ENCODE peak calls at places on chromosomes 4 and X, in seven cellular contexts. U is fibroblast of lung; Y is prostate gland; M is CD8-positive, alpha-beta memory T cell; H is ovary; J is transverse colon; N is mammary epithelial cell. B is an unnamed sample.
A peak's percentile ranks its signal among the peaks of the same experiment; 100 is the strongest.

GRCh38 chrX:8755116-8755515 is 23.2 kb upstream of the ANOS1 start:
- DNase-seq in M (no peak), Y (no peak), U (no peak), J (no peak), N (no peak), H (no peak), B (no peak)

GRCh38 chr4:185479507-185479971 is 8.0 kb upstream of the CCDC110 start:
- DNase-seq in H (no peak), J (no peak), M (no peak), Y (no peak), U (no peak), N (no peak), B (no peak)

GRCh38 chr4:1570291-1571164 is 113.6 kb downstream of the FAM53A start:
- DNase-seq in M (no peak), Y (no peak), U (no peak), H (no peak), N (no peak), J (no peak), B (no peak)

GRCh38 chrX:155534800-155535199 is 76.4 kb upstream of the F8A3 start:
- DNase-seq in J (no peak), Y (no peak), U (no peak), M (no peak), H (no peak), N (no peak), B (no peak)

GRCh38 chr4:110904435-110905050 is 281.7 kb upstream of the PITX2 start:
- DNase-seq in N (no peak), M (no peak), Y (no peak), U (no peak), J (no peak), H (no peak), B (no peak)

GRCh38 chr4:157128395-157128794 is 52.4 kb downstream of the GLRB start:
- DNase-seq in U (peak; percentile 63), Y (no peak), M (no peak), N (peak; percentile 36), H (no peak), J (no peak), B (no peak)

GRCh38 chr4:114267976-114268375 is 288.5 kb upstream of the ARSJ start:
- DNase-seq in U (no peak), J (no peak), H (no peak), Y (no peak), M (no peak), N (no peak), B (no peak)

GRCh38 chrX:78165425-78165824 is 26.0 kb upstream of the TAF9B start:
- DNase-seq in N (no peak), J (no peak), Y (no peak), M (no peak), H (no peak), U (no peak), B (no peak)

GRCh38 chrX:643911-644303 is 13.3 kb downstream of the SHOX start:
- DNase-seq in U (no peak), Y (no peak), N (no peak), H (no peak), M (no peak), J (no peak), B (no peak)

GRCh38 chr4:178602833-178603232 is 1160.6 kb upstream of the AGA start:
- DNase-seq in N (no peak), U (peak; percentile 47), J (no peak), M (no peak), H (no peak), Y (no peak), B (no peak)

GRCh38 chrX:24862343-24862742 is 153.4 kb downstream of the ARX start:
- DNase-seq in J (no peak), U (peak; percentile 72), Y (no peak), H (no peak), N (no peak), M (no peak), B (no peak)

GRCh38 chr4:74503580-74503979 is 58.6 kb downstream of the AREG start:
- DNase-seq in U (peak; percentile 47), H (no peak), J (no peak), Y (no peak), N (peak; percentile 80), M (no peak), B (no peak)

GRCh38 chrX:102720237-102721168 is at the start of gene GPRASP3:
- DNase-seq in N (peak; percentile 63), U (peak; percentile 82), J (peak; percentile 80), H (peak; percentile 74), M (peak; percentile 67), Y (peak; percentile 76), B (peak; percentile 64)

GRCh38 chr4:86522349-86522748 is 71.8 kb upstream of the PTPN13 start:
- DNase-seq in J (no peak), H (no peak), N (no peak), U (peak; percentile 45), M (no peak), Y (no peak), B (no peak)

GRCh38 chr4:80092847-80093246 is 19.8 kb upstream of the ANTXR2 start:
- DNase-seq in N (no peak), U (no peak), H (no peak), J (no peak), Y (no peak), M (no peak), B (no peak)

GRCh38 chr4:166538491-166539005 is 665.5 kb downstream of the TLL1 start:
- DNase-seq in H (no peak), U (no peak), N (peak; percentile 2), M (no peak), Y (no peak), J (no peak), B (no peak)

GRCh38 chr4:100147684-100148083 is 42.6 kb downstream of the DDIT4L start:
- DNase-seq in J (no peak), U (no peak), M (no peak), H (no peak), Y (no peak), N (no peak), B (no peak)

GRCh38 chrX:65712005-65712861 is 44.8 kb downstream of the MSN start:
- DNase-seq in H (no peak), M (no peak), N (no peak), J (no peak), Y (no peak), U (peak; percentile 27), B (no peak)

DNA sequence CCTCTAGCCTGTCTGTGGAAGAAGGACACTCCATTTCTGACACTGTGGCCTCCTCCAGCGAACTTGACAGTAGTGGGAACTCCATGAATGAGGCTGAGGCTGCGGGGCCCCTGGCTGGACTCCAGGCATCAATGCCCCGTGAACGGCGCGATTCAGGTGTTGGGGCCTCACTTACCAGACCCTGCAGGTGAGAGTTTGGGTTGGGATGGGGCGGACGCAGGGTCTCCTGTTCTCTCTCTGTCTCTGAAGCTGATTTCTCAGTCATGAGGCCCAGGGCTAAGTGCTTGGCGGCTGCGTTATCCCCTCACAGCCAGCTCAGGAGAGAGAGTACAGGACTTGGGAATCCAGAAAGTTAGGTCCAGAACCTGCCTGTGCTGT is 71.0 kb downstream of the STARD8 start:
- DNase-seq in M (no peak), U (no peak), Y (no peak), J (no peak), H (no peak), N (no peak), B (no peak)
- H3K36me3 ChIP-seq in M (no peaks in the 10 kb centered on the region), U (no peaks in the 10 kb centered on the region), Y (no peaks in the 10 kb centered on the region), J (no peaks in the 10 kb centered on the region), H (no peaks in the 10 kb centered on the region), N (no peaks in the 10 kb centered on the region), B (no peaks in the 10 kb centered on the region)

GRCh38 chrX:73850124-73851013 is 287.4 kb downstream of the CHIC1 start:
- DNase-seq in M (peak; percentile 17), J (peak; percentile 46), N (peak; percentile 35), U (peak; percentile 9), H (peak; percentile 58), Y (no peak), B (no peak)

GRCh38 chrX:73847991-73848390 is 285.0 kb downstream of the CHIC1 start:
- DNase-seq in M (no peak), Y (no peak), J (no peak), H (no peak), N (no peak), U (no peak), B (no peak)

GRCh38 chrX:73852022-73852421 is 289.0 kb downstream of the CHIC1 start:
- DNase-seq in M (no peak), J (no peak), N (no peak), U (no peak), Y (no peak), H (no peak), B (no peak)

GRCh38 chrX:73849054-73849453 is 286.1 kb downstream of the CHIC1 start:
- DNase-seq in J (no peak), H (no peak), M (no peak), Y (no peak), N (no peak), U (no peak), B (no peak)

GRCh38 chrX:73851014-73852009 is 288.3 kb downstream of the CHIC1 start:
- DNase-seq in Y (no peak), M (peak; percentile 81), U (no peak), N (peak; percentile 95), H (peak; percentile 91), J (peak; percentile 90), B (no peak)
- H3K27ac ChIP-seq in Y (no peak overlapping the region), M (peak overlapping the region; percentile 12), U (peak overlapping the region; percentile 90), N (peak overlapping the region; percentile 75), H (peak overlapping the region; percentile 68), J (no peak overlapping the region), B (peak overlapping the region; percentile 80)

GRCh38 chrX:71908387-71908786 is 2.3 kb upstream of the NHSL2 start:
- DNase-seq in Y (no peak), H (no peak), U (no peak), J (no peak), N (no peak), M (no peak), B (no peak)
- H3K27me3 ChIP-seq in Y (no peaks in the 10 kb centered on the region), H (no peaks in the 10 kb centered on the region), U (peaks cover 21% of the 10 kb centered on the region), J (peaks cover 19% of the 10 kb centered on the region), N (peaks cover 20% of the 10 kb centered on the region), M (peaks cover 6% of the 10 kb centered on the region), B (no peaks in the 10 kb centered on the region)

GRCh38 chr4:47534772-47535171 is 49.7 kb downstream of the ATP10D start:
- DNase-seq in J (no peak), H (no peak), U (no peak), N (no peak), Y (no peak), M (no peak), B (no peak)
- H3K36me3 ChIP-seq in J (peaks cover 10% of the 10 kb centered on the region), H (no peaks in the 10 kb centered on the region), U (no peaks in the 10 kb centered on the region), N (peaks cover 18% of the 10 kb centered on the region), Y (no peaks in the 10 kb centered on the region), M (no peaks in the 10 kb centered on the region), B (no peaks in the 10 kb centered on the region)

GRCh38 chrX:115344885-115345653 is 55.6 kb downstream of the LUZP4 start:
- DNase-seq in H (peak; percentile 94), U (peak; percentile 97), N (peak; percentile 85), M (no peak), J (peak; percentile 76), Y (peak; percentile 50), B (peak; percentile 77)
- H3K27ac ChIP-seq in H (peak overlapping the region; percentile 65), U (peak overlapping the region; percentile 68), N (peak overlapping the region; percentile 55), M (no peak overlapping the region), J (peak overlapping the region; percentile 73), Y (no peak overlapping the region), B (peak overlapping the region; percentile 85)

B was measured in tibial nerve.